ENCODE peak calls at places on chromosomes 12 and 14, in nine cellular contexts. Y, V, P, J, B, U, S, E and Z are unnamed samples.

GRCh38 chr14:94292526-94292871 is 569 bp downstream of the SERPINA10 start:
- DNase-seq in Y (no peak), V (no peak), P (no peak), J (no peak), B (no peak), U (no peak), S (no peak), E (no peak), Z (no peak)

GRCh38 chr12:84910549-84911241 is 1.9 kb downstream of the SLC6A15 start:
- DNase-seq in Y (no peak), V (no peak), P (no peak), J (peak; percentile 30), B (no peak), U (no peak), S (no peak), E (no peak), Z (no peak)

GRCh38 chr12:59660148-59660547 is 64.3 kb downstream of the SLC16A7 start:
- DNase-seq in Y (no peak), V (no peak), P (no peak), J (no peak), B (no peak), U (no peak), S (no peak), E (no peak), Z (no peak)

GRCh38 chr12:25811656-25812126 is 146.8 kb upstream of the RASSF8 start:
- DNase-seq in Y (no peak), V (no peak), P (no peak), J (no peak), B (no peak), U (no peak), S (peak; percentile 31), E (peak; percentile 64), Z (no peak)

GRCh38 chr12:581321-581720 is 81.9 kb downstream of the NINJ2 start:
- DNase-seq in Y (peak; percentile 42), V (no peak), P (no peak), J (no peak), B (no peak), U (peak; percentile 53), S (peak; percentile 6), E (no peak), Z (no peak)

GRCh38 chr14:94423465-94424056 is 29.0 kb downstream of the SERPINA11 start:
- DNase-seq in Y (peak; percentile 76), V (peak; percentile 81), P (peak; percentile 76), J (peak; percentile 90), B (peak; percentile 32), U (peak; percentile 82), S (peak; percentile 18), E (peak; percentile 75), Z (peak; percentile 45)

GRCh38 chr14:36493761-36494160 is 26.3 kb downstream of the NKX2-1 start:
- DNase-seq in Y (no peak), V (no peak), P (no peak), J (no peak), B (no peak), U (no peak), S (no peak), E (no peak), Z (no peak)

GRCh38 chr12:57868870-57869609 is 22.5 kb upstream of the CTDSP2 start:
- DNase-seq in Y (peak; percentile 84), V (no peak), P (no peak), J (no peak), B (no peak), U (no peak), S (peak; percentile 65), E (no peak), Z (no peak)

GRCh38 chr14:42555365-42555764 is 948.7 kb downstream of the LRFN5 start:
- DNase-seq in Y (no peak), V (no peak), P (no peak), J (no peak), B (no peak), U (no peak), S (no peak), E (no peak), Z (no peak)

GRCh38 chr14:36655963-36656768 is 5.5 kb upstream of the PAX9 start:
- DNase-seq in Y (no peak), V (no peak), P (no peak), J (peak; percentile 73), B (no peak), U (no peak), S (no peak), E (peak; percentile 54), Z (peak; percentile 62)

GRCh38 chr14:54329082-54329695 is 67.6 kb upstream of the CDKN3 start:
- DNase-seq in Y (no peak), V (peak; percentile 38), P (peak; percentile 33), J (peak; percentile 53), B (peak; percentile 14), U (no peak), S (peak; percentile 20), E (peak; percentile 29), Z (peak; percentile 34)

GRCh38 chr14:22375321-22375930 is 213.6 kb downstream of the DAD1 start:
- DNase-seq in Y (no peak), V (peak; percentile 23), P (no peak), J (no peak), B (no peak), U (no peak), S (no peak), E (peak; percentile 53), Z (peak; percentile 36)

GRCh38 chr14:81396108-81396507 is 4.0 kb downstream of the STON2 start:
- DNase-seq in Y (no peak), V (no peak), P (no peak), J (no peak), B (no peak), U (no peak), S (no peak), E (no peak), Z (peak; percentile 7)

DNA sequence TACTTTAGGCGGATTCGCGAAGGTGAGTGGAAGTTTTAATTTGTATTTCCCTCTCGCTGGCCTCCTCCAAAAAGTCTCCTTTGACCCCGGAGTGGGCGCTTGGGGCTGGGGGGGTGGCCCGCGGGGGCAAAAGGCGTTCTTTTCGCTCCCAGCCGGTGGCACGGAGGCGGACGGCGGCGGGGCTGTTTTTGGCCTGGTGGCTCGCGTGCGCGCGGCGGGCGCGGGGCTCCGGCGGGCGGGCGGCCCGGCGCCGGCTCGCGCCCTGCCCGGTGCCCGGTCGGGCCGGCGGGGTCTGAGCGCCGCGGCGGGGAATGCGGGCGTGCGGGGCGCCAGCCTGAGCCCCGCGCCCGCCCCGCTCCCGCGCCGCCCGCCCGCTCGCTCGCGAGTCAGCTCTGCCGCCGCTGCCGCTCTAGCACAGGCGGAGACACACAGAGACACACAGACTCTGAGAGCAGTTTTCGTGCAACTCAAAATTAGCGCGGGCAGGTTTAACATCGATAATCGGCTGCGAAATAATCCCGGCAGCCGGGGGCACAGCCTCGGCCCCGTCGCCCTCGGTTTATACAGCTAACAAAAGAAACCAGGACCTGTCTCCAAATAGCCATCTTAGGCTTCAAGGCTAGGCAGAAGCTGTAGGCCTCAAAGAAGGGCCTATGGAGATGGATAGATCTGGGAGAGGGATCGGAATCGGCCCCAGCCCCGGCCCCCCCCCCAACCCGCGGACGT is 773 bp downstream of the ARID2 start:
- DNase-seq in Y (peak; percentile 70), V (peak; percentile 52), P (peak; percentile 42), J (peak; percentile 55), B (no peak), U (no peak), S (peak; percentile 31), E (no peak), Z (peak; percentile 83)
- TF ChIP-seq POLR2A in Y (no peak), V (no peak), P (no peak), J (no peak), B (no peak), U (no peak), S (no peak), E (no peak), Z (no peak)

DNA sequence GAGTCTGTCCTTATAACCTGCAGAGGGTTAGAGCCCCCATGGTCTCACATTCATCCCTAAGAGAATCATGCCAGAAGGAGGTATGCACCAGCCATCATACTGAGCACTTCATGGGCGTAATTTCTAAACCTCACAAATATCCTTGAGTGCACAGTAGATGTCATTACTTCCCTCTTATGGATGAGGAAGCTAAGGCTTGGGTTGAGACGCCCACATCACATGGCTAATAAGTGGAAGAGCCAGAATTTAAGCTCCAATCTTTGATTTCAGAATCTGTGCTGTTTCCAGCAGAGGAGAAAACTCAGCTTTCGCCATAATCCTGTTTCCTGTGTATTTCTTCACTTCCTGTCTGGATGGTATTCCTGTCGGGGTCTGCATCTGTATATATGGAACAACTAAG is 5.0 kb downstream of the ISCU start:
- DNase-seq in Y (no peak), V (peak; percentile 26), P (no peak), J (no peak), B (no peak), U (no peak), S (no peak), E (no peak), Z (no peak)
- TF ChIP-seq POLR2A in Y (no peak), V (no peak), P (no peak), J (no peak), B (peak; percentile 34), U (no peak), S (no peak), E (no peak), Z (no peak)

GRCh38 chr12:51517800-51518199 is 73.2 kb upstream of the SCN8A start:
- DNase-seq in Y (no peak), V (no peak), P (no peak), J (no peak), B (no peak), U (no peak), S (no peak), E (no peak), Z (no peak)

GRCh38 chr12:51517316-51517715 is 73.7 kb upstream of the SCN8A start:
- DNase-seq in Y (no peak), V (no peak), P (no peak), J (no peak), B (no peak), U (no peak), S (no peak), E (no peak), Z (no peak)

GRCh38 chr12:51511546-51512260 is 79.3 kb upstream of the SCN8A start:
- DNase-seq in Y (no peak), V (no peak), P (no peak), J (no peak), B (no peak), U (no peak), S (no peak), E (no peak), Z (no peak)

GRCh38 chr12:51507188-51507587 is 82.6 kb downstream of the SLC4A8 start:
- DNase-seq in Y (no peak), V (no peak), P (no peak), J (no peak), B (no peak), U (no peak), S (no peak), E (no peak), Z (no peak)

DNA sequence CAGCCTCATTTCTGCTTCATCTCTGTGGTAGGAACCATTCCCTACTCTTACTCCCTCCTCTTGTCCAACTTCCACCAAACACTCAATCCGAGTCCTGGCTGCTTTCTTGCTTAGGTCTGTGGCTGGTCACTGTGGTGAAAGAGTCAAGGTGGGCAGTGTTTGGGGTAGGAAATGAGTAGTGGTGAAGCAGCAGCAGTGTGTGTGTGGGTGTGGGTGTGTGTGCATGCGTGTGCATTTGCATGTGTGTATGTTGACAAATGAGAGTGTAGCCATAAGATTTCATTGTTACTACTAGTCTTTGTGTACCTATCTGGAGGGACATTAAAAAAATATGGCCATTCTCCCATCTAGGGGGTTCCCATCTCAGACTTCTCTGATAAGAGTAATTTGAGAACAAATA is 78.6 kb upstream of the SCN8A start:
- DNase-seq in Y (no peak), V (no peak), P (no peak), J (no peak), B (no peak), U (no peak), S (no peak), E (no peak), Z (no peak)
- TF ChIP-seq POLR2A in Y (no peak), V (no peak), P (no peak), J (no peak), B (no peak), U (no peak), S (no peak), E (no peak), Z (no peak)

GRCh38 chr14:64688801-64689200 is 15.4 kb upstream of the PLEKHG3 start:
- DNase-seq in Y (no peak), V (peak; percentile 39), P (no peak), J (no peak), B (no peak), U (peak; percentile 40), S (peak; percentile 7), E (no peak), Z (no peak)
- TF ChIP-seq POLR2A in Y (no peak), V (no peak), P (no peak), J (no peak), B (no peak), U (no peak), S (no peak), E (no peak), Z (no peak)